ENCODE peak calls at places on chromosomes 3 and 15, in nine cellular contexts. V, O, T, B, P, J, U, W and N are unnamed samples.
A peak's percentile ranks its signal among the peaks of the same experiment; 100 is the strongest.

GRCh38 chr3:12947504-12948369 is 106.4 kb upstream of the RPL32 start:
- DNase-seq in V (peak; percentile 60), O (peak; percentile 77), T (peak; percentile 48), B (no peak), P (peak; percentile 65), J (no peak), U (no peak), W (peak; percentile 62), N (no peak)

GRCh38 chr15:71275098-71275497 is 159.8 kb downstream of the THSD4 start:
- DNase-seq in V (peak; percentile 48), O (peak; percentile 77), T (peak; percentile 85), B (no peak), P (peak; percentile 75), J (no peak), U (no peak), W (peak; percentile 80), N (no peak)

GRCh38 chr15:33068007-33068441 is 126.5 kb downstream of the FMN1 start:
- DNase-seq in V (no peak), O (no peak), T (peak; percentile 71), B (no peak), P (no peak), J (peak; percentile 34), U (no peak), W (no peak), N (no peak)

GRCh38 chr15:94370197-94370987 is 139.0 kb downstream of the MCTP2 start:
- DNase-seq in V (no peak), O (no peak), T (peak; percentile 7), B (no peak), P (no peak), J (no peak), U (no peak), W (peak; percentile 0), N (no peak)

GRCh38 chr3:106824856-106825255 is 552.4 kb upstream of the CCDC54 start:
- DNase-seq in V (peak; percentile 46), O (peak; percentile 54), T (peak; percentile 90), B (no peak), P (peak; percentile 37), J (no peak), U (no peak), W (peak; percentile 80), N (no peak)

GRCh38 chr3:159186581-159186980 is 384.7 kb downstream of the MFSD1 start:
- DNase-seq in V (no peak), O (no peak), T (no peak), B (no peak), P (no peak), J (no peak), U (no peak), W (no peak), N (no peak)

GRCh38 chr15:101088311-101088710 is 163.5 kb downstream of the CHSY1 start:
- DNase-seq in V (no peak), O (no peak), T (no peak), B (no peak), P (no peak), J (no peak), U (no peak), W (no peak), N (no peak)

GRCh38 chr15:50315814-50316630 is 39.0 kb downstream of the GABPB1 start:
- DNase-seq in V (peak; percentile 43), O (peak; percentile 73), T (peak; percentile 57), B (no peak), P (peak; percentile 56), J (no peak), U (no peak), W (peak; percentile 25), N (no peak)

GRCh38 chr3:155753038-155753647 is 8.3 kb upstream of the PLCH1 start:
- DNase-seq in V (peak; percentile 51), O (peak; percentile 55), T (peak; percentile 67), B (no peak), P (peak; percentile 54), J (no peak), U (no peak), W (no peak), N (no peak)

GRCh38 chr15:87597346-87598052 is 659.0 kb downstream of the NTRK3 start:
- DNase-seq in V (peak; percentile 56), O (peak; percentile 22), T (no peak), B (no peak), P (no peak), J (no peak), U (peak; percentile 10), W (no peak), N (no peak)

GRCh38 chr15:89333959-89334509 is 590 bp downstream of the POLG start:
- DNase-seq in V (no peak), O (peak; percentile 6), T (no peak), B (no peak), P (no peak), J (no peak), U (no peak), W (no peak), N (no peak)

GRCh38 chr3:177470200-177470941 is 273.1 kb upstream of the TBL1XR1 start:
- DNase-seq in V (no peak), O (no peak), T (no peak), B (no peak), P (no peak), J (no peak), U (no peak), W (no peak), N (no peak)

GRCh38 chr3:156149781-156150375 is 29.5 kb downstream of the KCNAB1 start:
- DNase-seq in V (no peak), O (no peak), T (no peak), B (no peak), P (no peak), J (no peak), U (no peak), W (peak; percentile 41), N (no peak)

GRCh38 chr3:45878124-45878523 is 8.2 kb upstream of the CCR9 start:
- DNase-seq in V (no peak), O (no peak), T (no peak), B (no peak), P (no peak), J (no peak), U (no peak), W (no peak), N (no peak)

GRCh38 chr3:187736418-187736871 is 8.8 kb downstream of the BCL6 start:
- DNase-seq in V (peak; percentile 73), O (peak; percentile 76), T (peak; percentile 93), B (no peak), P (peak; percentile 49), J (peak; percentile 62), U (no peak), W (peak; percentile 64), N (no peak)

GRCh38 chr15:75920079-75920478 is 16.4 kb downstream of the FBXO22 start:
- DNase-seq in V (no peak), O (no peak), T (peak; percentile 58), B (no peak), P (no peak), J (no peak), U (no peak), W (peak; percentile 54), N (no peak)

GRCh38 chr3:153221748-153222162 is 59.7 kb downstream of the RAP2B start:
- DNase-seq in V (peak; percentile 99), O (peak; percentile 100), T (peak; percentile 58), B (peak; percentile 47), P (peak; percentile 96), J (peak; percentile 79), U (peak; percentile 74), W (peak; percentile 99), N (peak; percentile 81)

GRCh38 chr3:188956839-188957489 is 214.8 kb upstream of the TPRG1 start:
- DNase-seq in V (peak; percentile 54), O (peak; percentile 83), T (peak; percentile 68), B (no peak), P (peak; percentile 79), J (peak; percentile 50), U (no peak), W (peak; percentile 42), N (no peak)

GRCh38 chr15:77611767-77612166 is 20.9 kb downstream of the LINGO1 start:
- DNase-seq in V (no peak), O (no peak), T (no peak), B (no peak), P (peak; percentile 98), J (no peak), U (no peak), W (no peak), N (no peak)

GRCh38 chr3:178500631-178501030 is 35.6 kb upstream of the KCNMB2 start:
- DNase-seq in V (no peak), O (no peak), T (no peak), B (no peak), P (no peak), J (no peak), U (no peak), W (peak; percentile 55), N (no peak)

GRCh38 chr15:92277776-92278175 is 115.9 kb upstream of the ST8SIA2 start:
- DNase-seq in V (peak; percentile 28), O (no peak), T (peak; percentile 4), B (no peak), P (peak; percentile 52), J (peak; percentile 8), U (no peak), W (no peak), N (no peak)

GRCh38 chr3:188179006-188179966 is 25.3 kb downstream of the LPP start:
- DNase-seq in V (no peak), O (peak; percentile 23), T (no peak), B (no peak), P (no peak), J (peak; percentile 59), U (no peak), W (peak; percentile 90), N (no peak)

GRCh38 chr3:78754066-78754743 is 1013.6 kb downstream of the ROBO1 start:
- DNase-seq in V (peak; percentile 52), O (peak; percentile 66), T (peak; percentile 9), B (no peak), P (no peak), J (no peak), U (no peak), W (peak; percentile 85), N (no peak)

GRCh38 chr3:132230156-132231000 is 86.8 kb upstream of the ACP3 start:
- DNase-seq in V (no peak), O (no peak), T (no peak), B (no peak), P (no peak), J (no peak), U (no peak), W (no peak), N (no peak)

GRCh38 chr3:124770341-124771082 is 40.3 kb downstream of the UMPS start:
- DNase-seq in V (no peak), O (peak; percentile 34), T (no peak), B (no peak), P (peak; percentile 86), J (peak; percentile 76), U (no peak), W (no peak), N (no peak)

GRCh38 chr3:111080357-111080937 is 8.8 kb downstream of the NECTIN3 start:
- DNase-seq in V (peak; percentile 33), O (peak; percentile 80), T (peak; percentile 62), B (no peak), P (peak; percentile 55), J (no peak), U (no peak), W (peak; percentile 36), N (no peak)

GRCh38 chr15:29294732-29295131 is 25.1 kb upstream of the NSMCE3 start:
- DNase-seq in V (no peak), O (no peak), T (no peak), B (no peak), P (no peak), J (no peak), U (no peak), W (no peak), N (no peak)

GRCh38 chr15:63523306-63523990 is 19.1 kb downstream of the USP3 start:
- DNase-seq in V (no peak), O (peak; percentile 25), T (peak; percentile 64), B (no peak), P (no peak), J (no peak), U (no peak), W (peak; percentile 35), N (no peak)

GRCh38 chr3:196948442-196949365 is 6.4 kb upstream of the NCBP2 start:
- DNase-seq in V (no peak), O (peak; percentile 15), T (no peak), B (no peak), P (no peak), J (no peak), U (no peak), W (no peak), N (no peak)

GRCh38 chr15:31474059-31474868 is 147.6 kb downstream of the KLF13 start:
- DNase-seq in V (no peak), O (no peak), T (no peak), B (no peak), P (no peak), J (no peak), U (no peak), W (no peak), N (no peak)

GRCh38 chr15:43255376-43255775 is 11.4 kb downstream of the TGM5 start:
- DNase-seq in V (no peak), O (no peak), T (no peak), B (no peak), P (no peak), J (no peak), U (no peak), W (no peak), N (no peak)